ENCODE peak calls at places on chromosomes 13 and 19, in seven cellular contexts. One of them, this sample, is unnamed.
A peak's percentile ranks its signal among the peaks of the same experiment; 100 is the strongest.

GRCh38 chr19:4859697-4860096 is 7.8 kb downstream of the PLIN3 start:
- DNase-seq in cardiac fibroblast: no peak
- DNase-seq in NCI-H345: no peak
- DNase-seq in Ammon's horn: no peak
- DNase-seq in brain microvascular endothelial cell: no peak
- DNase-seq in adrenal gland: no peak
- DNase-seq in hippocampal formation: no peak
- DNase-seq in this sample: no peak

GRCh38 chr19:35166100-35167063 is 11.8 kb downstream of the FXYD5 start:
- DNase-seq in cardiac fibroblast: no peak
- DNase-seq in NCI-H345: no peak
- DNase-seq in Ammon's horn: no peak
- DNase-seq in brain microvascular endothelial cell: no peak
- DNase-seq in adrenal gland: no peak
- DNase-seq in hippocampal formation: no peak
- DNase-seq in this sample: no peak

GRCh38 chr13:112908342-112908741 is 60.7 kb upstream of the MCF2L start:
- DNase-seq in cardiac fibroblast: no peak
- DNase-seq in NCI-H345: no peak
- DNase-seq in Ammon's horn: no peak
- DNase-seq in brain microvascular endothelial cell: no peak
- DNase-seq in adrenal gland: no peak
- DNase-seq in hippocampal formation: no peak
- DNase-seq in this sample: no peak

GRCh38 chr13:80030491-80030890 is 310.4 kb downstream of the SPRY2 start:
- DNase-seq in cardiac fibroblast: peak; percentile 59
- DNase-seq in NCI-H345: no peak
- DNase-seq in Ammon's horn: peak; percentile 45
- DNase-seq in brain microvascular endothelial cell: no peak
- DNase-seq in adrenal gland: peak; percentile 24
- DNase-seq in hippocampal formation: peak; percentile 18
- DNase-seq in this sample: no peak

GRCh38 chr19:35669566-35669965 is 3.2 kb downstream of the UPK1A start:
- DNase-seq in cardiac fibroblast: no peak
- DNase-seq in NCI-H345: no peak
- DNase-seq in Ammon's horn: no peak
- DNase-seq in brain microvascular endothelial cell: no peak
- DNase-seq in adrenal gland: no peak
- DNase-seq in hippocampal formation: no peak
- DNase-seq in this sample: no peak

GRCh38 chr19:29766100-29766499 is 45.7 kb upstream of the CCNE1 start:
- DNase-seq in cardiac fibroblast: no peak
- DNase-seq in NCI-H345: no peak
- DNase-seq in Ammon's horn: no peak
- DNase-seq in brain microvascular endothelial cell: no peak
- DNase-seq in adrenal gland: no peak
- DNase-seq in hippocampal formation: no peak
- DNase-seq in this sample: no peak

GRCh38 chr19:35975608-35976214 is 19.3 kb upstream of the SDHAF1 start:
- DNase-seq in cardiac fibroblast: peak; percentile 33
- DNase-seq in NCI-H345: no peak
- DNase-seq in Ammon's horn: no peak
- DNase-seq in brain microvascular endothelial cell: no peak
- DNase-seq in adrenal gland: no peak
- DNase-seq in hippocampal formation: no peak
- DNase-seq in this sample: peak; percentile 9

GRCh38 chr19:4910594-4911273 is 1.4 kb downstream of the UHRF1 start:
- DNase-seq in cardiac fibroblast: peak; percentile 73
- DNase-seq in NCI-H345: no peak
- DNase-seq in Ammon's horn: peak; percentile 66
- DNase-seq in brain microvascular endothelial cell: peak; percentile 57
- DNase-seq in adrenal gland: no peak
- DNase-seq in hippocampal formation: peak; percentile 39
- DNase-seq in this sample: peak; percentile 82

GRCh38 chr13:65582160-65582559 is 1648.0 kb downstream of the PCDH9 start:
- DNase-seq in cardiac fibroblast: no peak
- DNase-seq in NCI-H345: no peak
- DNase-seq in Ammon's horn: no peak
- DNase-seq in brain microvascular endothelial cell: no peak
- DNase-seq in adrenal gland: no peak
- DNase-seq in hippocampal formation: no peak
- DNase-seq in this sample: no peak

GRCh38 chr19:51572908-51573307 is 1.8 kb downstream of the ZNF175 start:
- DNase-seq in cardiac fibroblast: peak; percentile 93
- DNase-seq in NCI-H345: no peak
- DNase-seq in Ammon's horn: no peak
- DNase-seq in brain microvascular endothelial cell: peak; percentile 84
- DNase-seq in adrenal gland: no peak
- DNase-seq in hippocampal formation: no peak
- DNase-seq in this sample: peak; percentile 37

GRCh38 chr13:100951031-100951430 is 276.4 kb upstream of the TMTC4 start:
- DNase-seq in cardiac fibroblast: no peak
- DNase-seq in NCI-H345: no peak
- DNase-seq in Ammon's horn: no peak
- DNase-seq in brain microvascular endothelial cell: no peak
- DNase-seq in adrenal gland: no peak
- DNase-seq in hippocampal formation: no peak
- DNase-seq in this sample: no peak

GRCh38 chr13:113125506-113126264 is 3.1 kb downstream of the F10 start:
- DNase-seq in cardiac fibroblast: no peak
- DNase-seq in NCI-H345: no peak
- DNase-seq in Ammon's horn: no peak
- DNase-seq in brain microvascular endothelial cell: no peak
- DNase-seq in adrenal gland: peak; percentile 2
- DNase-seq in hippocampal formation: no peak
- DNase-seq in this sample: no peak

GRCh38 chr13:37561031-37561430 is 37.5 kb downstream of the POSTN start:
- DNase-seq in cardiac fibroblast: peak; percentile 51
- DNase-seq in NCI-H345: no peak
- DNase-seq in Ammon's horn: no peak
- DNase-seq in brain microvascular endothelial cell: no peak
- DNase-seq in adrenal gland: no peak
- DNase-seq in hippocampal formation: no peak
- DNase-seq in this sample: no peak

GRCh38 chr13:77310161-77310560 is 16.7 kb downstream of the MYCBP2 start:
- DNase-seq in cardiac fibroblast: no peak
- DNase-seq in NCI-H345: no peak
- DNase-seq in Ammon's horn: no peak
- DNase-seq in brain microvascular endothelial cell: no peak
- DNase-seq in adrenal gland: no peak
- DNase-seq in hippocampal formation: no peak
- DNase-seq in this sample: no peak

GRCh38 chr13:89455741-89456140 is 1784.6 kb downstream of the SLITRK5 start:
- DNase-seq in cardiac fibroblast: peak; percentile 2
- DNase-seq in NCI-H345: peak; percentile 11
- DNase-seq in Ammon's horn: no peak
- DNase-seq in brain microvascular endothelial cell: no peak
- DNase-seq in adrenal gland: no peak
- DNase-seq in hippocampal formation: no peak
- DNase-seq in this sample: peak; percentile 7

GRCh38 chr13:99191900-99192399 is 8.7 kb upstream of the UBAC2 start:
- DNase-seq in cardiac fibroblast: peak; percentile 23
- DNase-seq in NCI-H345: no peak
- DNase-seq in Ammon's horn: no peak
- DNase-seq in brain microvascular endothelial cell: peak; percentile 5
- DNase-seq in adrenal gland: no peak
- DNase-seq in hippocampal formation: no peak
- DNase-seq in this sample: peak; percentile 32

GRCh38 chr19:55116232-55117062 is 990 bp downstream of the PPP1R12C start:
- DNase-seq in cardiac fibroblast: peak; percentile 67
- DNase-seq in NCI-H345: peak; percentile 6
- DNase-seq in Ammon's horn: peak; percentile 88
- DNase-seq in brain microvascular endothelial cell: peak; percentile 56
- DNase-seq in adrenal gland: peak; percentile 78
- DNase-seq in hippocampal formation: peak; percentile 36
- DNase-seq in this sample: peak; percentile 45

GRCh38 chr19:5016781-5017180 is 47.9 kb downstream of the KDM4B start:
- DNase-seq in cardiac fibroblast: no peak
- DNase-seq in NCI-H345: no peak
- DNase-seq in Ammon's horn: no peak
- DNase-seq in brain microvascular endothelial cell: no peak
- DNase-seq in adrenal gland: no peak
- DNase-seq in hippocampal formation: no peak
- DNase-seq in this sample: no peak

GRCh38 chr13:35512271-35512920 is 35.9 kb upstream of the MAB21L1 start:
- DNase-seq in cardiac fibroblast: peak; percentile 96
- DNase-seq in NCI-H345: no peak
- DNase-seq in Ammon's horn: no peak
- DNase-seq in brain microvascular endothelial cell: peak; percentile 89
- DNase-seq in adrenal gland: peak; percentile 33
- DNase-seq in hippocampal formation: no peak
- DNase-seq in this sample: peak; percentile 97

GRCh38 chr19:12943437-12944044 is 2.1 kb upstream of the RAD23A start:
- DNase-seq in cardiac fibroblast: no peak
- DNase-seq in NCI-H345: no peak
- DNase-seq in Ammon's horn: no peak
- DNase-seq in brain microvascular endothelial cell: no peak
- DNase-seq in adrenal gland: no peak
- DNase-seq in hippocampal formation: no peak
- DNase-seq in this sample: no peak

GRCh38 chr19:49157445-49158224 is at the start of gene TRPM4:
- DNase-seq in cardiac fibroblast: peak; percentile 70
- DNase-seq in NCI-H345: peak; percentile 80
- DNase-seq in Ammon's horn: peak; percentile 71
- DNase-seq in brain microvascular endothelial cell: peak; percentile 74
- DNase-seq in adrenal gland: peak; percentile 82
- DNase-seq in hippocampal formation: peak; percentile 61
- DNase-seq in this sample: peak; percentile 72

GRCh38 chr13:95723428-95723827 is 46.5 kb downstream of the DNAJC3 start:
- DNase-seq in cardiac fibroblast: peak; percentile 31
- DNase-seq in NCI-H345: no peak
- DNase-seq in Ammon's horn: no peak
- DNase-seq in brain microvascular endothelial cell: no peak
- DNase-seq in adrenal gland: no peak
- DNase-seq in hippocampal formation: no peak
- DNase-seq in this sample: no peak

GRCh38 chr13:23433171-23434153 is at the start of gene SACS:
- DNase-seq in cardiac fibroblast: peak; percentile 65
- DNase-seq in NCI-H345: peak; percentile 54
- DNase-seq in Ammon's horn: peak; percentile 72
- DNase-seq in brain microvascular endothelial cell: peak; percentile 55
- DNase-seq in adrenal gland: peak; percentile 17
- DNase-seq in hippocampal formation: peak; percentile 47
- DNase-seq in this sample: peak; percentile 65

GRCh38 chr13:113802090-113802531 is 43.1 kb downstream of the TMEM255B start:
- DNase-seq in cardiac fibroblast: peak; percentile 67
- DNase-seq in NCI-H345: no peak
- DNase-seq in Ammon's horn: no peak
- DNase-seq in brain microvascular endothelial cell: peak; percentile 54
- DNase-seq in adrenal gland: no peak
- DNase-seq in hippocampal formation: no peak
- DNase-seq in this sample: peak; percentile 74